ENCODE peak calls at places on chromosome 9, in nine cellular contexts. T is glutamatergic neuron, G is foreskin fibroblast, V is ascending aorta, L is upper lobe of right lung, H is AG09319, R is epithelial cell of esophagus, W is right lobe of liver, S is heart left ventricle. X is an unnamed sample.

GRCh38 chr9:129414377-129415021 is 206.4 kb downstream of the C9orf50 start:
- DNase-seq in T (peak), G (peak), V (no peak), L (no peak), H (peak), R (peak), W (peak), S (peak), X (no peak)

GRCh38 chr9:86943223-86943870 is 4.0 kb downstream of the GAS1 start:
- DNase-seq in T (no peak), G (peak), V (no peak), L (no peak), H (no peak), R (no peak), W (no peak), S (no peak), X (no peak)

GRCh38 chr9:14271078-14271673 is 42.8 kb downstream of the NFIB start:
- DNase-seq in T (peak), G (peak), V (no peak), L (no peak), H (peak), R (peak), W (peak), S (peak), X (peak)

GRCh38 chr9:79764377-79764776 is 192.6 kb downstream of the TLE4 start:
- DNase-seq in T (no peak), G (peak), V (no peak), L (no peak), H (peak), R (peak), W (no peak), S (no peak), X (no peak)

GRCh38 chr9:14153310-14153720 is 160.6 kb downstream of the NFIB start:
- DNase-seq in T (no peak), G (peak), V (no peak), L (no peak), H (peak), R (no peak), W (no peak), S (no peak), X (no peak)

GRCh38 chr9:105425817-105426433 is 21.9 kb upstream of the FSD1L start:
- DNase-seq in T (no peak), G (peak), V (no peak), L (no peak), H (no peak), R (peak), W (no peak), S (no peak), X (no peak)

GRCh38 chr9:18060304-18060934 is 413.5 kb upstream of the ADAMTSL1 start:
- DNase-seq in T (no peak), G (no peak), V (no peak), L (no peak), H (no peak), R (peak), W (no peak), S (no peak), X (no peak)

GRCh38 chr9:86413966-86414880 is 60.0 kb upstream of the TUT7 start:
- DNase-seq in T (no peak), G (peak), V (no peak), L (no peak), H (no peak), R (peak), W (no peak), S (no peak), X (no peak)

GRCh38 chr9:85009251-85009650 is 339.7 kb downstream of the NTRK2 start:
- DNase-seq in T (no peak), G (no peak), V (no peak), L (no peak), H (no peak), R (no peak), W (no peak), S (no peak), X (no peak)

GRCh38 chr9:136629879-136630661 is 32.6 kb upstream of the EGFL7 start:
- DNase-seq in T (peak), G (peak), V (no peak), L (peak), H (no peak), R (peak), W (peak), S (peak), X (no peak)

GRCh38 chr9:16291921-16292320 is 578.5 kb downstream of the BNC2 start:
- DNase-seq in T (no peak), G (no peak), V (no peak), L (no peak), H (no peak), R (no peak), W (no peak), S (no peak), X (no peak)

GRCh38 chr9:111298831-111299603 is 31.0 kb downstream of the OR2K2 start:
- DNase-seq in T (no peak), G (peak), V (peak), L (no peak), H (peak), R (peak), W (no peak), S (peak), X (peak)

GRCh38 chr9:121133104-121133816 is 58.5 kb downstream of the CNTRL start:
- DNase-seq in T (no peak), G (no peak), V (peak), L (peak), H (no peak), R (peak), W (no peak), S (peak), X (peak)

GRCh38 chr9:90114641-90115040 is 509.8 kb downstream of the GADD45G start:
- DNase-seq in T (no peak), G (no peak), V (no peak), L (no peak), H (no peak), R (peak), W (no peak), S (no peak), X (no peak)

GRCh38 chr9:89564257-89564878 is 40.4 kb upstream of the GADD45G start:
- DNase-seq in T (peak), G (no peak), V (no peak), L (no peak), H (no peak), R (no peak), W (no peak), S (no peak), X (no peak)

GRCh38 chr9:130450344-130451003 is 5.7 kb downstream of the ASS1 start:
- DNase-seq in T (peak), G (peak), V (no peak), L (no peak), H (no peak), R (no peak), W (peak), S (no peak), X (no peak)

GRCh38 chr9:114694146-114694545 is 12.2 kb upstream of the TEX48 start:
- DNase-seq in T (no peak), G (no peak), V (no peak), L (no peak), H (no peak), R (no peak), W (no peak), S (no peak), X (no peak)

GRCh38 chr9:129182625-129183494 is 4.8 kb upstream of the IER5L start:
- DNase-seq in T (peak), G (peak), V (no peak), L (no peak), H (no peak), R (no peak), W (peak), S (no peak), X (no peak)

GRCh38 chr9:16039103-16039987 is 486.5 kb downstream of the CCDC171 start:
- DNase-seq in T (peak), G (no peak), V (no peak), L (no peak), H (no peak), R (peak), W (no peak), S (no peak), X (no peak)

DNA sequence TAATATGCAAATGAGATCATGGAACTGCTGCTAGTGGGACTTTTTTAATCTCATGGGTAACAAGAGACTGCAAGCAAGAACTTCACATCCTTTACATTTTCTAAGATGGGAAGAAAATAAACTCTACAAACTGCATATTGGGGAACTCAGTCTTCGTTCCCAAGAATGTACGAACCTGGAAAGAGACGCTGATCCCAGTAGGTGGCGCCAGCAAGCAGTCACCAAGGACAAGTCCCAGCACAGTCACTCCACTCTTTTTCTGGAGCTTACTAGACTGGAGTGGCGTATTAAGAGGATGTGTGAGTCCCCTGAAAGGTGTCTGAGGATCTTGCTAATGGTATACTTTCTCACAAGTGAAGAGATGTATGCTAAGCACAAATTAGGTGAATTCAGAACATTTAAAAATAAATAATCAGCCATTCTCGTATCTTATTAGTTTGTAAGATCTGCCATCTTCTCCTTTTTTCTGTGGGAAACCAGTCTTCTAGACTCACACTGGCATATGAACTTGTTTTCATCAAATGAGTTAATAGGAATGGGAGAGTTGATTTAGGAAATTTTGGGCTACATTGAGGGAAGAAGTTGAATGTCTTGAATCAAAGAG is 16.0 kb upstream of the PUM3 start:
- DNase-seq in T (peak), G (peak), V (peak), L (peak), H (no peak), R (peak), W (peak), S (peak), X (no peak)
- TF ChIP-seq CTCF in T (peak), G (peak), V (no peak), L (peak), H (peak), R (peak), W (peak), S (peak), X (no peak)

DNA sequence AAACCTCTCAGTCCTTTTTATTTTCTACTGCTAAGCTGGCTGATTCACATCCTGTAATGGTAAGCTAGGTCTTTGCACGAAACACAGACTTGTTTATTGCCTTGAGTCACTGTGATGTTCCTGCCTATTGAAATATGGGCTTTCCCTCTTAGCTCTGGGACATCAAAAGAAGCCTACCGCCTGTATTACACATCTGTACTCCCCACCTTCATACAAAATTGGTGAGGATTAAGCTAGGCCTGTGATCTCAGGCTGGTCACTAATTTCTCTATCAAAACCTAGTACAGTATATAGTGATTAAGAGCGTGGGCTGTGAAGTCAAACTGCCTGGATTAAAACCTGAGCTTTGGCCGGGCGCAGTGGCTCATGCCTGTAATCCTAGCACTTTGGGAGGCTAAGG is 67.7 kb upstream of the NR5A1 start:
- DNase-seq in T (no peak), G (peak), V (no peak), L (no peak), H (no peak), R (peak), W (no peak), S (no peak), X (no peak)
- TF ChIP-seq CTCF in T (no peak), G (no peak), V (no peak), L (no peak), H (no peak), R (no peak), W (no peak), S (no peak), X (no peak)

DNA sequence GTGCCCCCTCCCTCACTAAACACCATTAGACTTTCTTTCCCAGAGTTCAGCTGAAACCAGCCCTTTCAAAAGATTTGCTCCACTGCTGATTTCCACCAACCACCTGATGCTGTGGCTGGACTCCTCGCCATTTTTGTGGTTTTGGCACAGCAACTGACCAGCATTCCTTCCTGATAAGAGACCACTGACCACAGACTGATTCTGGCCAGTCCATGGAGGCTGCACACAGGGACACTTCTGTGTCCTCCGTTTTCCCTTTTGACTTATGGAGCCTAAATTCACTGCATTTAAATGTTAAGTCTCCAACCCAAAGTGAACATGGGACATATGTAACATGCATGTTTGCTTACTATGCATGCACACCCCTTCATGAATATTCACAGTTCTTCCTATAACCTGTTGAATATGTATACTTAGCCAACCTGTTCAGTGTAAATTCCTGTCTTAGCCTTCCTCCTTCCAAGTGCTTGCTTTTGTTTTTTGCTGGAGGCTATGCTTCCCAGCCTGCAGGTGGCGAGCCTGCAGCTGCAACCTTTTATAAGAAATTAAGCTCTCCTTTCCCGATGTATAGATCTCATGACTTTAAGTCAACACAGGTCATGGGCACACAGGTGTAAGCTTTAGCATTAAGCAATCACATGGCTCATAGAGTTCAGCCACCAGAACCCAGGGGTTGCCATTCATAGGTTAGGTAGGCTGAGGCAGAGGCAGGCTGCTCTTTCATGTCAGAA is 78.7 kb downstream of the ACTL7B start:
- DNase-seq in T (no peak), G (peak), V (no peak), L (no peak), H (peak), R (peak), W (no peak), S (no peak), X (no peak)
- TF ChIP-seq CTCF in T (no peak), G (peak), V (no peak), L (peak), H (peak), R (peak), W (no peak), S (no peak), X (no peak)

GRCh38 chr9:1024112-1024511 is 26.0 kb upstream of the DMRT2 start:
- DNase-seq in T (no peak), G (no peak), V (no peak), L (no peak), H (no peak), R (peak), W (no peak), S (no peak), X (no peak)

GRCh38 chr9:1013018-1013417 is 36.6 kb downstream of the DMRT3 start:
- DNase-seq in T (no peak), G (no peak), V (no peak), L (no peak), H (no peak), R (no peak), W (no peak), S (no peak), X (no peak)

GRCh38 chr9:1018121-1018520 is 32.0 kb upstream of the DMRT2 start:
- DNase-seq in T (peak), G (peak), V (no peak), L (no peak), H (no peak), R (peak), W (peak), S (no peak), X (peak)
- TF ChIP-seq CTCF in T (peak), G (peak), V (no peak), L (peak), H (peak), R (peak), W (peak), S (peak), X (peak)

DNA sequence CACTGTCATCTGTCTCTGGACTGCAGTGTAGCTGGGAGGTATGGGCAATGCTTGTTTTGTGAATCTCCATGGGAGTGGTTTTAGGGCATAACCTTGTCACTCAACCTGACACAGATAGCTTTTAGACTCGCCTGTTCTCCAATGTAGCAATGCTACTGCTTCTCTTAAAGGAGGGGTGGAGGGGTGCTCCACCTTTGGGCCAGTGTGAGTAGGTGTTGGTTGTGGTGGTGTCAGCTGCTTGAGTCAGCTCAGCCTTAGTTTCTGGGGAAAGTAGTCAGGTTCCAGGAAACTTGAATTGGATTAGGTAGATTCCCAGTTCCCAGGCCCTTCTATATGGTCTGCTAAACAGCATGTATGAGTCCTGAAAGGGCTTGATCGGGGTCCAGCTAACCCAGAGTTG is 91.2 kb upstream of the PLPPR1 start:
- DNase-seq in T (no peak), G (no peak), V (no peak), L (no peak), H (no peak), R (no peak), W (no peak), S (no peak), X (no peak)
- TF ChIP-seq CTCF in T (no peak), G (no peak), V (no peak), L (no peak), H (no peak), R (no peak), W (no peak), S (no peak), X (no peak)

GRCh38 chr9:125949247-125949646 is 202.1 kb downstream of the PBX3 start:
- DNase-seq in T (no peak), G (no peak), V (no peak), L (no peak), H (no peak), R (peak), W (no peak), S (no peak), X (no peak)

GRCh38 chr9:125946397-125946796 is 199.2 kb downstream of the PBX3 start:
- DNase-seq in T (no peak), G (no peak), V (no peak), L (no peak), H (no peak), R (no peak), W (no peak), S (no peak), X (no peak)

GRCh38 chr9:125953314-125954019 is 206.3 kb downstream of the PBX3 start:
- DNase-seq in T (no peak), G (no peak), V (no peak), L (no peak), H (no peak), R (no peak), W (no peak), S (no peak), X (no peak)

GRCh38 chr9:125949721-125950465 is 202.7 kb downstream of the PBX3 start:
- DNase-seq in T (no peak), G (no peak), V (no peak), L (no peak), H (no peak), R (no peak), W (no peak), S (no peak), X (no peak)

GRCh38 chr9:125950880-125951471 is 203.8 kb downstream of the PBX3 start:
- DNase-seq in T (no peak), G (no peak), V (no peak), L (no peak), H (no peak), R (no peak), W (no peak), S (no peak), X (no peak)
- TF ChIP-seq CTCF in T (no peak), G (no peak), V (no peak), L (no peak), H (no peak), R (no peak), W (no peak), S (no peak), X (no peak)

GRCh38 chr9:27591093-27591492 is 17.8 kb upstream of the C9orf72 start:
- DNase-seq in T (no peak), G (no peak), V (no peak), L (no peak), H (no peak), R (no peak), W (no peak), S (no peak), X (no peak)

GRCh38 chr9:27599102-27599501 is 25.8 kb upstream of the C9orf72 start:
- DNase-seq in T (no peak), G (no peak), V (no peak), L (no peak), H (no peak), R (peak), W (no peak), S (no peak), X (no peak)

GRCh38 chr9:27599521-27600234 is 26.4 kb upstream of the C9orf72 start:
- DNase-seq in T (no peak), G (no peak), V (no peak), L (no peak), H (no peak), R (no peak), W (no peak), S (no peak), X (no peak)

GRCh38 chr9:27600254-27600653 is 27.0 kb upstream of the C9orf72 start:
- DNase-seq in T (no peak), G (no peak), V (no peak), L (no peak), H (no peak), R (no peak), W (no peak), S (no peak), X (no peak)

DNA sequence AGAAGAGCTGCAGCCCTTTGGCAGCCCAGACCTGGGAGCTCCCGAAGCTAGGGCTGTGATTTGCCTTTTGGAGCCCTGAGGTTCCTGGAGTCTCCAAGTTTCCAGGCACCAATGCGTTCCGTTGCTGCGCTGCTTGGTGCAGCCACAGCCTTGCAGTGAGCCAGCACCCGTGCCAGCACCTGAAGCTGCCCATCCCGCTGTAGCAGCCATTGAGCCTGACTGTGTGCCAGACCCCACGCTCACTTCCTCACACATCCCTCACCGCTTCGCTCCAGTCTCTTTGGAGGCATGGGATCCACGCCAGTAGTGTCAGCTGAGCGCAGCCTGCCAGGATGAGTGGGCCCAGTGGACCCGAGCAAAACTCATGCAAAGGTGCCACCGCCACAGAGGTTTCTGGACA is 22.5 kb upstream of the C9orf72 start:
- DNase-seq in T (no peak), G (no peak), V (no peak), L (no peak), H (no peak), R (no peak), W (no peak), S (no peak), X (no peak)
- TF ChIP-seq CTCF in T (no peak), G (no peak), V (no peak), L (no peak), H (no peak), R (no peak), W (no peak), S (no peak), X (no peak)